ENCODE peak calls at places on chromosome 14, in five cellular contexts. F, W, V, Y and Q are unnamed samples.

GRCh38 chr14:64919618-64920017 is 5.4 kb downstream of the CHURC1 start:
- DNase-seq in F (no peak), W (no peak), V (no peak), Y (no peak), Q (no peak)

GRCh38 chr14:36767603-36768281 is 106.1 kb downstream of the PAX9 start:
- DNase-seq in F (no peak), W (peak), V (no peak), Y (no peak), Q (no peak)

GRCh38 chr14:106490442-106490841 is 964.1 kb downstream of the TMEM121 start:
- DNase-seq in F (no peak), W (no peak), V (no peak), Y (no peak), Q (no peak)

GRCh38 chr14:69355955-69356321 is 42.2 kb downstream of the ERH start:
- DNase-seq in F (no peak), W (peak), V (no peak), Y (peak), Q (no peak)

GRCh38 chr14:32933943-32934890 is 4.5 kb upstream of the NPAS3 start:
- DNase-seq in F (no peak), W (peak), V (no peak), Y (peak), Q (peak)

GRCh38 chr14:65866906-65867305 is 454.4 kb downstream of the FUT8 start:
- DNase-seq in F (no peak), W (no peak), V (no peak), Y (peak), Q (peak)

GRCh38 chr14:101072531-101072930 is 169.0 kb upstream of the RTL1 start:
- DNase-seq in F (no peak), W (no peak), V (peak), Y (no peak), Q (no peak)

GRCh38 chr14:68788275-68789001 is 4.4 kb downstream of the ZFP36L1 start:
- DNase-seq in F (no peak), W (no peak), V (no peak), Y (no peak), Q (no peak)

GRCh38 chr14:65961004-65961403 is 525.2 kb upstream of the CCDC196 start:
- DNase-seq in F (no peak), W (peak), V (peak), Y (peak), Q (peak)

GRCh38 chr14:95006479-95006878 is 150.8 kb downstream of the DICER1 start:
- DNase-seq in F (no peak), W (no peak), V (no peak), Y (no peak), Q (no peak)
- H3K27ac ChIP-seq in F (no peak), W (no peak), V (no peak), Y (no peak), Q (no peak)

GRCh38 chr14:22046063-22046462 is 372.4 kb upstream of the OR4E1 start:
- DNase-seq in F (no peak), W (no peak), V (no peak), Y (no peak), Q (no peak)

GRCh38 chr14:22044193-22044592 is 370.6 kb upstream of the OR4E1 start:
- DNase-seq in F (no peak), W (no peak), V (no peak), Y (no peak), Q (no peak)

GRCh38 chr14:22036541-22036940 is 362.9 kb upstream of the OR4E1 start:
- DNase-seq in F (no peak), W (no peak), V (no peak), Y (no peak), Q (no peak)

GRCh38 chr14:22040781-22041125 is 367.1 kb upstream of the OR4E1 start:
- DNase-seq in F (no peak), W (no peak), V (no peak), Y (no peak), Q (no peak)

DNA sequence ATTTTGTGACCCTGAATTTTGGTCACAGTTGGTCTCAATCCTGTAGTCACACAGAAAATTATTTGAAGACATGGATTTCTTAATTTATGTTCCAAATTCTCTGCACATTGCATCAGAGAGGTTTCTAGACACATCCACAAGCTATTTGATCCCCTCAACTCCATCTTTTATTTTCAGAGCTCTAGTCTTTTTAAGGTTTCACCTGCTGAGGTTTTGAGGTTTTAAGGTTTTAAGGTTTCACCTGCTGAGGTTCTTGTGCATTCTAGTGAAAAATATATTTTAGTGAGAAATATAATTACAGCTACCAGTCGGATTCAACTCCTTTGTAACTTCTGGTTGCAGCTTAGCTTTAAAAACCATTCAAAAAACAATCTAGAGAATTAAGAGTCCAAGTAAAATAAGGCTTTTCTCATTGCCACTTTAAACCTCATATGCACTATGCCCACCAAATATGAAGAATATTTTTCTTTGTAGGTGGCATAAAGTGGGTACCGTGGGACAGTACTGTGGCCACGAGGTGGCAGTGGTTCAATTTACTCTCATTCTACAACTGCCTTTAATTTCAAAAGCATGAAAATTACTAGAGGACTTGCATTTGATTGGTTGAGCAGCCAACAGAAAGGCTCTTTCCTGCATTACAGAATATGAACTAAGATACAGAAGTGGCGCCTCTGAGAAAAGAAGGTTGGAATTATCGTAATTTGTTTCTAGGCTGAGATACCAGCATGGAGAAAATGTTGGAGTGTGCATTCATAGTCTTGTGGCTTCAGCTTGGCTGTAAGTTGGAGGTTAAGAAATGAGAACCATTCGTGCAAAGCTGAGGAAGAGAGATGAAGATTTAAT is 366.5 kb upstream of the OR4E1 start:
- DNase-seq in F (no peak), W (no peak), V (peak), Y (peak), Q (peak)
- TF ChIP-seq CTCF in F (peak), W (peak), V (peak), Y (peak), Q (peak)

DNA sequence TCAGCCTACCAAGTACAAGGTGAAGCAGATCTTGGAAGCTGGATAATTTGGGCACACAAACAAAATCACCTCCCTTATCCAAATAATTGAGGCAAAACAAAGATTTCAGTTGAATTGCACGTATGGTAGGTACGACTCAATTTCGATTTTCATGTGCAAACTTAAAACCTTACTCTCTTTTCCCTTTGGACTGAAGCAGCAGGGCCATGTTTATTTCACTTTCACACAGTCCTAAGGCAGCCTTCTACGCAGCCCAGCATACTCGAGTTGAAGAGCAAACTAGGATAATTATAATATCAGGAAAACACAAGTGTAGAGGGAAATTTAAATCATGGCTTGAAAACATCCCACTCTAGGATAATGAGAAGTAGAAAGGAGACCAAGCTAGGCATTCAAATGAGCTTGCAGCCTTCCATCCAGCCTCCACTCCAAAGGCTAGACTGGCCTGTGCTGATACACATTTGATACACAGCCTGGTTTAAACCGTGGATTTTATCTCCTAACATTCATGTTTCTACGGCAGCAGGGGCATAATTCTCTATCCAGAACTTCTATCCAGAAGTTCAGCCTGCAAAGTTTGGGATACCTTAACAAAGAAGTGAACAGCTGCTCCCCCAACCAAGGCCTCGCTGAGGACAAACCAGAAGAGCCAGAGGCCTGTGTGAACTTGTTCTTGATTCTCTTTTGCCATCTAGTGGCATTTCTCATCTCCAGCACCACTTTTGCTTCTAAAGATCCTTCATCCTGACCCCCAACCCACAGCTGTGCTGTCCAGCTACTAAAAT is 2.4 kb upstream of the RNASE7 start:
- DNase-seq in F (peak), W (peak), V (peak), Y (peak), Q (peak)
- H3K27ac ChIP-seq in F (no peak), W (no peak), V (no peak), Y (peak), Q (peak)

GRCh38 chr14:70563869-70564268 is 29.1 kb upstream of the ADAM20 start:
- DNase-seq in F (no peak), W (no peak), V (no peak), Y (no peak), Q (no peak)

GRCh38 chr14:70573050-70573449 is 27.4 kb downstream of the MED6 start:
- DNase-seq in F (no peak), W (no peak), V (no peak), Y (no peak), Q (no peak)

GRCh38 chr14:70571139-70571538 is 29.3 kb downstream of the MED6 start:
- DNase-seq in F (no peak), W (no peak), V (no peak), Y (no peak), Q (no peak)

GRCh38 chr14:70563417-70563816 is 28.6 kb upstream of the ADAM20 start:
- DNase-seq in F (no peak), W (no peak), V (no peak), Y (no peak), Q (no peak)

GRCh38 chr14:70567791-70568190 is 32.7 kb downstream of the MED6 start:
- DNase-seq in F (peak), W (peak), V (peak), Y (no peak), Q (peak)
- TF ChIP-seq CTCF in F (peak), W (peak), V (peak), Y (no peak), Q (peak)

DNA sequence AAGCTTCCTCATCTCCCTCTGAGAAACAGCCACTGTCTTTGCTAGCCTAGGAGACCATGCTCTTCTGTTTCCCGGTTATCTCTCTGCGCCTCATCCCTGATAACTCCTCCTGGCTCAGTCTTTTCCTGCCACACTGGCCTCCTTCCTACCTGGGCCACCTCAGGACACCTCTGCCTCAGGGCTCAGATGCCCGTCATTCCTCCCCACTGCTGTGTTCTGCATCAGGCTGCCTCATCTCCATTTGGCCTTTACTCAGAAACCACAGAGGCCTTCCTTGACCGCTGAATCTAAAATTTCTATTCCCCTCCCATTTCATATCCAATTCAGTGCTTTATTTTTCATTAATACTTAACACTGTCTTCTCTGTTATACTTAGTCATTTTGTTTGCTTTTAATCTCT is 311.0 kb upstream of the RGS6 start:
- DNase-seq in F (no peak), W (peak), V (no peak), Y (no peak), Q (no peak)
- H3K27ac ChIP-seq in F (no peak), W (peak), V (no peak), Y (no peak), Q (no peak)

DNA sequence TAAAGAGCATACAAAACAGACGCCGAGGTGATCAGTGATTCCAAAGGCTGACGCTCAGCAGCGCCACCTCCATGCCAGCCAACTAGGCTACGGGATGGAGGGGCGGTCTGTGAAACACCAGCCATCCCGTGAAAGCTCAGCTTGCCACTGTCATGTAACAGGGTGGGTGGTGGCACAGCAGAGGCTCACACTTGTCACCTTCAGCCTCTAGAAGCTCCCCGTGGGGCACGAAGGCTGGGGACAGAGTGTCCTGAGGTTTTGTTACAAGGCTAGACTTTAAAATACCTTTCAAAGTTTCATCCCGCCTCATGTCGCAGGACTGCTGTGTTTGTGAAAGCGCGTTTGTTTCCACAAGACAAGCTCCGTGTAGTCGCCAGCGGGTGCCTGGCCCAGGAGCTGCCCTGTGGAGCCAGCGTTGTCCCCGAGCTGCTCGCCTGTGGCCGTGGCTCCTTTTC is 20.7 kb downstream of the XRCC3 start:
- DNase-seq in F (no peak), W (no peak), V (no peak), Y (no peak), Q (no peak)
- TF ChIP-seq CTCF in F (no peak), W (no peak), V (no peak), Y (no peak), Q (no peak)

GRCh38 chr14:31263485-31264133 is 56.0 kb upstream of the HECTD1 start:
- DNase-seq in F (peak), W (peak), V (peak), Y (no peak), Q (no peak)
- H3K27ac ChIP-seq in F (peak), W (peak), V (peak), Y (no peak), Q (no peak)

DNA sequence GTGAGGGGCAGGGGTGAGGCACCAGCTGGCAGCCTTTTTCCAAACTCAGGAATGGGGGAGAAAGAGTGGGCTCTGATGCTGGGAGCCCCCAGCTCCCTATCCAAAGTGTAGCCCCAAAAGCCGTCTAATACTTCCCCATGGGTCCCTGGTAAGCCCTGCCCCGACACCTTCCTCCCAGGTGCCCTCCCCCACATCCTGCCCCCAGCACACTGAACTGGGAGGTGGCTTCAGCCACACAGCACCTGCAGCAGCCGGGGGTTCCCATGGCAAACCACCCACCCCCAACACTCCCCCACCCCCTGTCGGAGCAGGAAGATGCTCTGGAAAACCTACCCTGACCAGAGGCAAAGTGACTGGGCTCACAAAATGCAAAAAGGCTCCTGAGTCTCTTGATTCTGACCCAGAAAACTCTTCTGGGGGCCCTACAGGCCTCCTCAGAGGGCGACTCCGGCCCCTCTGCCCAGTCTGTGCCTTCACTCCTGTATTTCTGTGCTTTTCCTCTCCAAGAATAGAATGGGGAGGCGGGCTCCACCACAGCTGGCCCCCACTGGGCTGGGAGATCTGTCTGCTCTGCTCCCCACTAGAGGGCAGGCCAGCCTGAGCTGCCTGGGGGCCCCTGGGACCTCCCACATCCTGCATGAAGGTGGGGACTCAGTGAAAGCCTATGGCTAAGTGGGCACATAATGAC is 81.6 kb downstream of the ITPK1 start:
- DNase-seq in F (no peak), W (no peak), V (no peak), Y (no peak), Q (no peak)
- TF ChIP-seq CTCF in F (peak), W (peak), V (peak), Y (no peak), Q (peak)

GRCh38 chr14:89920041-89920440 is 34.5 kb downstream of the EFCAB11 start:
- DNase-seq in F (no peak), W (peak), V (no peak), Y (no peak), Q (no peak)

GRCh38 chr14:89924224-89924623 is 30.3 kb downstream of the EFCAB11 start:
- DNase-seq in F (no peak), W (no peak), V (no peak), Y (no peak), Q (no peak)

GRCh38 chr14:89921896-89922548 is 32.5 kb downstream of the EFCAB11 start:
- DNase-seq in F (no peak), W (peak), V (no peak), Y (no peak), Q (peak)

GRCh38 chr14:89921346-89921745 is 33.2 kb downstream of the EFCAB11 start:
- DNase-seq in F (no peak), W (peak), V (no peak), Y (no peak), Q (no peak)

GRCh38 chr14:89922549-89922907 is 32.0 kb downstream of the EFCAB11 start:
- DNase-seq in F (no peak), W (no peak), V (no peak), Y (no peak), Q (no peak)
- H3K27ac ChIP-seq in F (peak), W (peak), V (no peak), Y (no peak), Q (no peak)

DNA sequence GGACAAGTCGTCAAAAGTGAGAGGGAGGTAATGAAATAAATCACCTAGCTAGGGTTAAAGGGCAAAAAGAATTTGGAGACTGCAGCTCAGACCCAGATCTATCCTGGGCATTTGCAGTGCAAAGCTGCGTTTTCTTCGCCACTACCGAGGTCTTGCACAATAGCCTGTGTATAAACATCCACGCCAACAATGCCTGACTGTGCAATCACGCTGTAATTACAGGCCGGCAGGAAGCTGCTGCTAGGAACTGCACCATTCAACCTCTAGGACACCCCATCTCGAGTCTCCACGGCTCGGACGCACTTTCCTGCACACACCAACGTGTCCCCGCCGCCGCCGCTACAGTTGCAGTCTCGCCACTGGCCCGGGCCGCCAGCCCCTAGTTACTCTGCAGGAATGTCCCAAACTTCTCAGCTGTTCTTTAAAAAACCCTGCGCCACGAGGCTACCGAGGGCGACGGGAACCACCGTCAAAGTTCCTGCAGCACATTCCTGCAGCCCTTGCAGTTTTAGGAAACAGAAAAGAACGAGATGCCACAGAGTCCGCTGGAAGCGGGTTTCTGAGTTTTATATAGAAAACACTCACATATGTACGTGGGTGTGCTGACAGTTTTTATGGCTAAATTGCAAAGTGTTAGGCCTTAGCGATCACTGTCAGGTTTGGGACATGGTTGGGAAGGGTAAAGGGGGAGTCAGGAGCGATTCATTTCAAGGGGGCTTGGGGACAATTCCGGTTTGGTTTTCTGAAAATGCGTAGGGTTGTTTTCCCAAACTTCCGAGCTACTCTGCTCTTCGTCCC is 65.6 kb upstream of the PTGR2 start:
- DNase-seq in F (peak), W (peak), V (peak), Y (peak), Q (peak)
- TF ChIP-seq CTCF in F (peak), W (no peak), V (no peak), Y (peak), Q (peak)